ENCODE peak calls at places on chromosomes 5 and 9, in eight cellular contexts. B is coronary artery; R is stimulated activated CD4-positive, alpha-beta T cell treated with anti-CD3 and anti-CD28 coated beads, Interleukin-15, amount 100 ng/mL, for 1 hour; P is neuronal stem cell; T is mucosa of descending colon; Z is activated T-cell treated with anti-CD3 and anti-CD28 coated beads for 1 hour; U is NCI-H2081; S is GM12878. O is an unnamed sample.

GRCh38 chr9:86794356-86795046 is 152.8 kb downstream of the GAS1 start:
- DNase-seq in B (no peak), R (no peak), P (no peak), T (no peak), Z (no peak), U (no peak), S (no peak), O (no peak)

GRCh38 chr5:43019615-43020293 is 20.4 kb downstream of the ANXA2R start:
- DNase-seq in B (no peak), R (peak), P (no peak), T (peak), Z (peak), U (peak), S (no peak), O (no peak)

GRCh38 chr9:34522971-34523797 is at the start of gene ENHO:
- DNase-seq in B (peak), R (peak), P (peak), T (peak), Z (peak), U (peak), S (no peak), O (peak)

GRCh38 chr9:134406366-134407122 is 80.3 kb downstream of the RXRA start:
- DNase-seq in B (peak), R (no peak), P (no peak), T (no peak), Z (no peak), U (no peak), S (no peak), O (no peak)

GRCh38 chr5:31963358-31963757 is 210.8 kb downstream of the GOLPH3 start:
- DNase-seq in B (no peak), R (no peak), P (no peak), T (no peak), Z (no peak), U (no peak), S (no peak), O (no peak)

GRCh38 chr9:96109718-96110351 is 192.1 kb downstream of the HSD17B3 start:
- DNase-seq in B (no peak), R (no peak), P (no peak), T (no peak), Z (no peak), U (no peak), S (no peak), O (no peak)

GRCh38 chr5:25255128-25255527 is 610.4 kb upstream of the CDH10 start:
- DNase-seq in B (no peak), R (no peak), P (no peak), T (no peak), Z (no peak), U (peak), S (no peak), O (no peak)

GRCh38 chr5:174384509-174384947 is 339.0 kb downstream of the NSG2 start:
- DNase-seq in B (no peak), R (no peak), P (no peak), T (no peak), Z (no peak), U (no peak), S (no peak), O (no peak)

GRCh38 chr9:23123048-23123632 is 676.5 kb downstream of the DMRTA1 start:
- DNase-seq in B (no peak), R (no peak), P (peak), T (peak), Z (no peak), U (peak), S (no peak), O (no peak)

GRCh38 chr9:119218293-119218692 is 150.9 kb downstream of the BRINP1 start:
- DNase-seq in B (no peak), R (no peak), P (no peak), T (peak), Z (no peak), U (no peak), S (no peak), O (no peak)

GRCh38 chr9:133842174-133842573 is 104.0 kb upstream of the SARDH start:
- DNase-seq in B (no peak), R (no peak), P (no peak), T (peak), Z (no peak), U (peak), S (no peak), O (no peak)

GRCh38 chr5:175893466-175893865 is 22.1 kb downstream of the CPLX2 start:
- DNase-seq in B (no peak), R (no peak), P (no peak), T (no peak), Z (no peak), U (peak), S (no peak), O (no peak)